ENCODE peak calls at places on chromosomes 13 and 19, in ten cellular contexts. C, M, W, B, K, Q, Z, S, U and D are unnamed samples.

GRCh38 chr13:44238011-44238421 is 135.6 kb upstream of the SERP2 start:
- DNase-seq in S (no peak), W (no peak), C (no peak), Q (peak; percentile 44), Z (no peak), K (peak; percentile 85), M (no peak), B (no peak), U (no peak), D (no peak)

GRCh38 chr13:113835461-113836274 is 28.2 kb downstream of the GAS6 start:
- DNase-seq in S (no peak), B (no peak), K (peak; percentile 91), W (no peak), M (no peak), Q (no peak), U (peak; percentile 44), C (no peak), Z (no peak), D (no peak)

GRCh38 chr19:2042485-2043268 is 8.4 kb downstream of the MKNK2 start:
- DNase-seq in Z (no peak), B (no peak), K (no peak), W (peak; percentile 89), M (no peak), C (no peak), Q (no peak), U (peak; percentile 60), S (no peak), D (no peak)

GRCh38 chr19:18943465-18943864 is 2.4 kb upstream of the HOMER3 start:
- DNase-seq in K (no peak), Z (no peak), C (no peak), S (no peak), U (no peak), M (no peak), Q (no peak), W (no peak), B (no peak), D (no peak)

GRCh38 chr19:50311723-50312635 is 17.2 kb downstream of the KCNC3 start:
- DNase-seq in U (no peak), B (no peak), K (peak; percentile 13), W (no peak), C (no peak), S (no peak), Z (no peak), Q (no peak), M (no peak), D (no peak)

GRCh38 chr13:54361460-54361859 is 1332.8 kb downstream of the OLFM4 start:
- DNase-seq in B (no peak), U (no peak), M (no peak), C (no peak), Q (no peak), K (no peak), Z (no peak), S (no peak), W (no peak), D (no peak)

GRCh38 chr13:73107970-73108369 is 49.2 kb downstream of the KLF5 start:
- DNase-seq in W (no peak), Q (no peak), U (no peak), S (no peak), B (no peak), M (no peak), K (no peak), Z (no peak), C (no peak), D (no peak)

GRCh38 chr19:3012522-3013260 is 16.4 kb downstream of the TLE2 start:
- DNase-seq in C (no peak), S (no peak), K (no peak), W (no peak), Z (no peak), B (no peak), Q (no peak), U (no peak), M (no peak), D (no peak)

GRCh38 chr19:35451278-35452096 is 3.4 kb downstream of the FFAR2 start:
- DNase-seq in S (no peak), C (no peak), W (no peak), M (peak; percentile 12), Q (no peak), U (no peak), Z (no peak), B (no peak), K (no peak), D (peak; percentile 78)

GRCh38 chr13:32117696-32118095 is 86.1 kb downstream of the FRY start:
- DNase-seq in U (peak; percentile 67), Z (no peak), S (peak; percentile 43), M (no peak), Q (no peak), B (no peak), W (peak; percentile 77), C (no peak), K (no peak), D (no peak)

GRCh38 chr13:44108345-44108858 is 228.7 kb downstream of the LACC1 start:
- DNase-seq in W (no peak), K (no peak), Q (peak; percentile 82), U (peak; percentile 56), C (no peak), B (no peak), Z (no peak), S (no peak), M (no peak), D (no peak)

GRCh38 chr13:98524391-98524790 is 52.5 kb downstream of the STK24 start:
- DNase-seq in U (no peak), Z (no peak), Q (no peak), M (no peak), K (no peak), C (no peak), B (no peak), S (no peak), W (no peak), D (no peak)

GRCh38 chr13:111650626-111651025 is 330.2 kb downstream of the TEX29 start:
- DNase-seq in W (peak; percentile 41), Z (no peak), B (no peak), C (no peak), K (no peak), Q (no peak), M (no peak), S (no peak), U (no peak), D (no peak)